ENCODE peak calls at places on chromosomes 11 and 22, in seven cellular contexts. One of them, this sample, is unnamed.

GRCh38 chr11:66958232-66958955 is at the start of gene PC:
- DNase-seq in heart left ventricle: peak; percentile 99
- DNase-seq in esophagus squamous epithelium: peak; percentile 93
- DNase-seq in neural progenitor cell: peak; percentile 100
- DNase-seq in CD8-positive, alpha-beta T cell: peak; percentile 97
- DNase-seq in mammary epithelial cell: peak; percentile 100
- DNase-seq in OCI-LY7: peak; percentile 98
- DNase-seq in this sample: peak; percentile 100

GRCh38 chr11:123188508-123189165 is 6.4 kb downstream of the CLMP start:
- DNase-seq in heart left ventricle: no peak
- DNase-seq in esophagus squamous epithelium: no peak
- DNase-seq in neural progenitor cell: peak; percentile 64
- DNase-seq in CD8-positive, alpha-beta T cell: no peak
- DNase-seq in mammary epithelial cell: peak; percentile 68
- DNase-seq in OCI-LY7: no peak
- DNase-seq in this sample: peak; percentile 66

GRCh38 chr11:115425243-115425642 is 79.0 kb downstream of the CADM1 start:
- DNase-seq in heart left ventricle: no peak
- DNase-seq in esophagus squamous epithelium: no peak
- DNase-seq in neural progenitor cell: no peak
- DNase-seq in CD8-positive, alpha-beta T cell: no peak
- DNase-seq in mammary epithelial cell: no peak
- DNase-seq in OCI-LY7: no peak
- DNase-seq in this sample: no peak

GRCh38 chr11:34318111-34319037 is 39.4 kb downstream of the ABTB2 start:
- DNase-seq in heart left ventricle: no peak
- DNase-seq in esophagus squamous epithelium: no peak
- DNase-seq in neural progenitor cell: no peak
- DNase-seq in CD8-positive, alpha-beta T cell: no peak
- DNase-seq in mammary epithelial cell: peak; percentile 58
- DNase-seq in OCI-LY7: no peak
- DNase-seq in this sample: no peak

GRCh38 chr11:117836077-117836960 is 11.8 kb upstream of the FXYD2 start:
- DNase-seq in heart left ventricle: no peak
- DNase-seq in esophagus squamous epithelium: no peak
- DNase-seq in neural progenitor cell: no peak
- DNase-seq in CD8-positive, alpha-beta T cell: peak; percentile 35
- DNase-seq in mammary epithelial cell: no peak
- DNase-seq in OCI-LY7: no peak
- DNase-seq in this sample: no peak

GRCh38 chr11:110119317-110119716 is 26.1 kb downstream of the ZC3H12C start:
- DNase-seq in heart left ventricle: no peak
- DNase-seq in esophagus squamous epithelium: no peak
- DNase-seq in neural progenitor cell: no peak
- DNase-seq in CD8-positive, alpha-beta T cell: no peak
- DNase-seq in mammary epithelial cell: no peak
- DNase-seq in OCI-LY7: no peak
- DNase-seq in this sample: no peak

GRCh38 chr22:45779351-45779750 is 107.7 kb downstream of the ATXN10 start:
- DNase-seq in heart left ventricle: no peak
- DNase-seq in esophagus squamous epithelium: no peak
- DNase-seq in neural progenitor cell: no peak
- DNase-seq in CD8-positive, alpha-beta T cell: no peak
- DNase-seq in mammary epithelial cell: no peak
- DNase-seq in OCI-LY7: no peak
- DNase-seq in this sample: no peak

GRCh38 chr11:114773541-114774338 is 95.4 kb downstream of the NXPE2 start:
- DNase-seq in heart left ventricle: no peak
- DNase-seq in esophagus squamous epithelium: no peak
- DNase-seq in neural progenitor cell: peak; percentile 79
- DNase-seq in CD8-positive, alpha-beta T cell: no peak
- DNase-seq in mammary epithelial cell: no peak
- DNase-seq in OCI-LY7: no peak
- DNase-seq in this sample: no peak

DNA sequence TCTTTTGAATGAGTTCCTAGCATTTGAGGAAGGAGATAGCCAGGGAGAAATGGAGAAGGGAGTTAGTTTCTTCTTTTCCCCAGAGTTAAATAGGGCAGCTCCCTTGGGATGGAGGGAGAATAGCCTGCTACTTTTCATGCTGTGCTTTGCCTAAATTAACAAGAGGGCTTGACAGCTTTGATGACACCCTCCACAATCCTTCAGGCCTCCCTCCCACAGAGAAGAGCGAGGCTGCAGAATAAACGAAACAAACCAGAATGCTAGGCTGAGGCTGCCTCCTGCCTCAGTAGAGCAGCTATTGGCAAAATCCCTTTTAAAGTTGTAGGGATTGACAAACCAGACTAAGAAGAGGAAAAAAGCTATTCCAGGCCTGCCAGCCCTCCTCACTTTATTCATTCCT is 94.6 kb downstream of the C11orf58 start:
- DNase-seq in heart left ventricle: no peak
- DNase-seq in esophagus squamous epithelium: no peak
- DNase-seq in neural progenitor cell: peak; percentile 59
- DNase-seq in CD8-positive, alpha-beta T cell: no peak
- DNase-seq in mammary epithelial cell: no peak
- DNase-seq in OCI-LY7: no peak
- DNase-seq in this sample: no peak
- H3K27ac ChIP-seq in heart left ventricle: no peak overlapping the region
- H3K27ac ChIP-seq in esophagus squamous epithelium: no peak overlapping the region
- H3K27ac ChIP-seq in neural progenitor cell: peak overlapping the region; percentile 80
- H3K27ac ChIP-seq in CD8-positive, alpha-beta T cell: no peak overlapping the region
- H3K27ac ChIP-seq in mammary epithelial cell: no peak overlapping the region
- H3K27ac ChIP-seq in OCI-LY7: no peak overlapping the region
- H3K27ac ChIP-seq in this sample: no peak overlapping the region

GRCh38 chr11:97610000-97610399 is 1220.2 kb downstream of the JRKL start:
- DNase-seq in heart left ventricle: no peak
- DNase-seq in esophagus squamous epithelium: no peak
- DNase-seq in neural progenitor cell: no peak
- DNase-seq in CD8-positive, alpha-beta T cell: no peak
- DNase-seq in mammary epithelial cell: no peak
- DNase-seq in OCI-LY7: no peak
- DNase-seq in this sample: no peak
- TF ChIP-seq CTCF in heart left ventricle: no peak
- TF ChIP-seq CTCF in esophagus squamous epithelium: no peak
- TF ChIP-seq CTCF in neural progenitor cell: no peak
- TF ChIP-seq CTCF in CD8-positive, alpha-beta T cell: no peak
- TF ChIP-seq CTCF in mammary epithelial cell: no peak
- TF ChIP-seq CTCF in OCI-LY7: no peak
- TF ChIP-seq CTCF in this sample: peak; percentile 41

DNA sequence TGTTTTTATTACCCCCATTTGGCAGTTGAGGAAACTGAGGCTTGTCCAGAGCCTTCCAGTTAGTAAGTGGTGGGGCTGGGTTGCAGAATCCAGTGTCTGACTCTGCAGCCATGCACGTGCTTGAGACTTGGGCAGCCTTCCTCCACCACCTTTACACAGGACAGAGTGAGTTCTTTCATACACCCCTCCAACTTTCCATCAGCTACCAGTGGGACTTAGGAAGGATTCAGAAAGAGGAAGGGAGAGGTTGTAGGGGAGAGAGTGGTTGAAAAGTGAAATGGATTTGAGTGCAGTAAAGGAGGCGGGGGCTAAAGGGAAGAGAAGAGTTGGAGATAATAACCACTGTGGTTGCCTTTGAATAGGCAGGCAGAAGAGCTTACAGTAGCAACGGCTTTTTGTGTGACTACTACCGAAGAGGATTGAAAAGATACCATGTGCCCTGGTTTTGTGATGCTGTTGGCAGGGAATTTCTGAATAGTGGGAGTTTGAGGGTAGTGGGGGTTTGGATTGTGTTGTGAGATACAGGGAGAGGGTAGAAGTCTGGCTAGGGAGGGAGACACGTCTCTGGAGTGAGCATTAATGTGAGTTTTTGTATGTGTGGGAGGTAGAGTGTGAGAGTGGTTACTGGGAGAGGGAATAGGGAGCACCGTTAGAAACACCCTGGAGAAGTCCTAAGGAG is 1.7 kb downstream of the UVRAG start:
- DNase-seq in heart left ventricle: no peak
- DNase-seq in esophagus squamous epithelium: no peak
- DNase-seq in neural progenitor cell: no peak
- DNase-seq in CD8-positive, alpha-beta T cell: no peak
- DNase-seq in mammary epithelial cell: no peak
- DNase-seq in OCI-LY7: peak; percentile 44
- DNase-seq in this sample: no peak
- H3K27ac ChIP-seq in heart left ventricle: no peak overlapping the region
- H3K27ac ChIP-seq in esophagus squamous epithelium: peak overlapping the region; percentile 97
- H3K27ac ChIP-seq in neural progenitor cell: no peak overlapping the region
- H3K27ac ChIP-seq in CD8-positive, alpha-beta T cell: no peak overlapping the region
- H3K27ac ChIP-seq in mammary epithelial cell: no peak overlapping the region
- H3K27ac ChIP-seq in OCI-LY7: peak overlapping the region; percentile 82
- H3K27ac ChIP-seq in this sample: no peak overlapping the region

GRCh38 chr22:37929390-37929789 is 23.3 kb downstream of the MICALL1 start:
- DNase-seq in heart left ventricle: no peak
- DNase-seq in esophagus squamous epithelium: no peak
- DNase-seq in neural progenitor cell: no peak
- DNase-seq in CD8-positive, alpha-beta T cell: no peak
- DNase-seq in mammary epithelial cell: no peak
- DNase-seq in OCI-LY7: no peak
- DNase-seq in this sample: no peak

GRCh38 chr22:37932401-37932800 is 21.0 kb downstream of the C22orf23 start:
- DNase-seq in heart left ventricle: no peak
- DNase-seq in esophagus squamous epithelium: no peak
- DNase-seq in neural progenitor cell: no peak
- DNase-seq in CD8-positive, alpha-beta T cell: no peak
- DNase-seq in mammary epithelial cell: no peak
- DNase-seq in OCI-LY7: no peak
- DNase-seq in this sample: no peak

GRCh38 chr22:37930270-37930951 is 23.0 kb downstream of the C22orf23 start:
- DNase-seq in heart left ventricle: no peak
- DNase-seq in esophagus squamous epithelium: no peak
- DNase-seq in neural progenitor cell: peak; percentile 34
- DNase-seq in CD8-positive, alpha-beta T cell: no peak
- DNase-seq in mammary epithelial cell: no peak
- DNase-seq in OCI-LY7: peak; percentile 49
- DNase-seq in this sample: no peak

GRCh38 chr22:37931893-37932389 is 21.5 kb downstream of the C22orf23 start:
- DNase-seq in heart left ventricle: no peak
- DNase-seq in esophagus squamous epithelium: no peak
- DNase-seq in neural progenitor cell: no peak
- DNase-seq in CD8-positive, alpha-beta T cell: no peak
- DNase-seq in mammary epithelial cell: no peak
- DNase-seq in OCI-LY7: peak; percentile 48
- DNase-seq in this sample: no peak

DNA sequence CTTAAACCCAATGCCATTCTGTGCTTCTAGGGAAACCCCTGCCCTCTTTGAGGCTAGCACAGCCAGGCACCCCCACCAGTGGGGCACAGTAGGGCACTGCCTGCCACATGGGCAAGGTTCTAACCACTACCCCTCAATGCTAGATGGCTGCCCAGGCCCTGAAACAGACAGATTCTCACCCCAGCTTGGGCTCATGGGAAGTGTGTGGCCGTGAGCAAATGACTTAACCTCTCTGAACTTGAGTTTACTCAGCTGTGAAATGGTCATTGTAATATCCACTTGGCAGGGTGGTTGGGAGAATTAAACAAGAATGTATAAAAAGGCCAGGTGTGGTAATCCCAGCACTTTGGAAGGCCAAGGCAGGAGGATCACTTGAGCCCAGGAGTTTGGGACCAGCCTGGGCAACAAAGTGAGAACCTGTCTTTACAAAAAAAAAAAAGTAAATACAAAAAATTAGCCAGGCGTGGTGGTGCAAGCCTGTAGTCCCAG is 22.4 kb downstream of the C22orf23 start:
- DNase-seq in heart left ventricle: no peak
- DNase-seq in esophagus squamous epithelium: no peak
- DNase-seq in neural progenitor cell: no peak
- DNase-seq in CD8-positive, alpha-beta T cell: no peak
- DNase-seq in mammary epithelial cell: no peak
- DNase-seq in OCI-LY7: no peak
- DNase-seq in this sample: no peak
- TF ChIP-seq CTCF in heart left ventricle: no peak
- TF ChIP-seq CTCF in esophagus squamous epithelium: no peak
- TF ChIP-seq CTCF in neural progenitor cell: no peak
- TF ChIP-seq CTCF in CD8-positive, alpha-beta T cell: no peak
- TF ChIP-seq CTCF in mammary epithelial cell: no peak
- TF ChIP-seq CTCF in OCI-LY7: peak; percentile 35
- TF ChIP-seq CTCF in this sample: no peak

DNA sequence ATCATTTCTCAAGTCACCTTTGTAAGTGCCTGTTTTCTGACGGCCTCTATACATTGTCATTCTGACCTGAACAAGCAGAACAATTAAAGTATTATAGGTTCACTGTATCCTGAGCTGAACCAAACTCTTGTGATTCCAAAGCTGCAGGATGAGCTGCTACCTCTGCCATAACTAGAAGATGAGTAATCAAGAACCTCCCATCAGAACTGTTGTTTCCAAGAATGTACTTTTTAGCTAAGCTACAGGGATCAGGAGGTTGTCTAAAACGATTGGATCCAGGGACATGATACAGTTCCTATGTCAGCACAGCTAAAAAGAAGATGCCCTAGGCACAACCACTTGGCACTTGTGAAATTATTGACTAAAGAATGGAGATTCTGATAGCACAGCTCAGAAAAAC is 288.3 kb upstream of the CCDC90B start:
- DNase-seq in heart left ventricle: no peak
- DNase-seq in esophagus squamous epithelium: no peak
- DNase-seq in neural progenitor cell: no peak
- DNase-seq in CD8-positive, alpha-beta T cell: no peak
- DNase-seq in mammary epithelial cell: peak; percentile 14
- DNase-seq in OCI-LY7: no peak
- DNase-seq in this sample: peak; percentile 6
- H3K27ac ChIP-seq in heart left ventricle: no peak overlapping the region
- H3K27ac ChIP-seq in esophagus squamous epithelium: no peak overlapping the region
- H3K27ac ChIP-seq in neural progenitor cell: no peak overlapping the region
- H3K27ac ChIP-seq in CD8-positive, alpha-beta T cell: no peak overlapping the region
- H3K27ac ChIP-seq in mammary epithelial cell: no peak overlapping the region
- H3K27ac ChIP-seq in OCI-LY7: no peak overlapping the region
- H3K27ac ChIP-seq in this sample: no peak overlapping the region

GRCh38 chr11:73197348-73197747 is 20.7 kb upstream of the P2RY2 start:
- DNase-seq in heart left ventricle: no peak
- DNase-seq in esophagus squamous epithelium: no peak
- DNase-seq in neural progenitor cell: no peak
- DNase-seq in CD8-positive, alpha-beta T cell: no peak
- DNase-seq in mammary epithelial cell: no peak
- DNase-seq in OCI-LY7: no peak
- DNase-seq in this sample: no peak
- TF ChIP-seq CTCF in heart left ventricle: no peak
- TF ChIP-seq CTCF in esophagus squamous epithelium: no peak
- TF ChIP-seq CTCF in neural progenitor cell: no peak
- TF ChIP-seq CTCF in CD8-positive, alpha-beta T cell: no peak
- TF ChIP-seq CTCF in mammary epithelial cell: no peak
- TF ChIP-seq CTCF in OCI-LY7: no peak
- TF ChIP-seq CTCF in this sample: no peak

DNA sequence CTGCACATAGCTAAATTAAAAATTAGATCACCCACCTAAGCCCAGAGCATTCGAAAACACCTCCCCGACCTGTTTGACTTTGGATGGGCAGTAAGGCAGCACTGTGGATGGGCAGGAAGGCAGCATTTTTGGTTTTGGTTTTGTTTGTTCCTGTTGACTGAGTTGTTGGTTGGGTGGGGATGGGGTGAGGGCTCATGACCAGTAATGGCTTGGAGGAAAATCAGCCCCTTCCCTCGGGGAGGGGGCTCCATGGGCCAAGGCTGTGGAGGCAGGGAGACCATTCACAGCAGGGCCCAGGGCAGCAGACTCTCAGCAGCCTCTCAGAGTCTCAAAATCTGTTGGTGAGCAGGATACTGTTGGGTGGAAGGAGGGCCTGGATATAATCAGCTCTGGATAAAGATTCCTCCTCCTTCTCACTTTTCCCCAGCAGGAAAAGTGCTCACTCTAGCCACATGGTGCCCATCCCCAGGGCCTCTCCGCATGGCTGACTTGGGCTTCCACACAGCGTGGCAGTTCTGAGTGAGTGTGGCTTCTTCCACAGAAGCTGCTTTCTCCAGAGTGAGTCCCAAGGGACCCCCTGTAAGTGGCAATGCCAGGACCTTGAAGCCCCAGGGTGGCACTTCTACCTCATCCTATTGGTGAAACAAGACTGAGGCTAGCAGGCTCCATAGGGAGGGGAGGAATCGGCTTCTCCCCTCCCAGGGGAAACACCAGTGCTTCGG is 1491.2 kb downstream of the BRD1 start:
- DNase-seq in heart left ventricle: no peak
- DNase-seq in esophagus squamous epithelium: no peak
- DNase-seq in neural progenitor cell: no peak
- DNase-seq in CD8-positive, alpha-beta T cell: no peak
- DNase-seq in mammary epithelial cell: no peak
- DNase-seq in OCI-LY7: no peak
- DNase-seq in this sample: no peak
- H3K27ac ChIP-seq in heart left ventricle: no peak overlapping the region
- H3K27ac ChIP-seq in esophagus squamous epithelium: no peak overlapping the region
- H3K27ac ChIP-seq in neural progenitor cell: no peak overlapping the region
- H3K27ac ChIP-seq in CD8-positive, alpha-beta T cell: no peak overlapping the region
- H3K27ac ChIP-seq in mammary epithelial cell: no peak overlapping the region
- H3K27ac ChIP-seq in OCI-LY7: no peak overlapping the region
- H3K27ac ChIP-seq in this sample: no peak overlapping the region